ENCODE peak calls at places on chromosomes 13 and 19, in six cellular contexts. V, S, H, D, P and Z are unnamed samples.

GRCh38 chr19:49570138-49570856 is 10.1 kb downstream of the NOSIP start:
- DNase-seq in H (peak; percentile 42), S (peak; percentile 71), V (peak; percentile 86), P (no peak), D (peak; percentile 61), Z (no peak)

GRCh38 chr19:35177377-35178274 is 23.1 kb downstream of the FXYD5 start:
- DNase-seq in P (no peak), D (no peak), V (no peak), H (no peak), S (no peak), Z (no peak)

GRCh38 chr19:281992-282391 is 9.2 kb downstream of the PLPP2 start:
- DNase-seq in H (no peak), V (no peak), D (no peak), P (no peak), S (no peak), Z (no peak)

GRCh38 chr19:48443262-48443661 is 2.5 kb upstream of the GRWD1 start:
- DNase-seq in S (no peak), D (no peak), P (no peak), H (no peak), V (no peak), Z (no peak)

GRCh38 chr19:42303876-42304275 is 1.5 kb upstream of the PAFAH1B3 start:
- DNase-seq in V (no peak), S (no peak), P (no peak), H (no peak), D (no peak), Z (no peak)

GRCh38 chr19:58361900-58362271 is 665 bp downstream of the ZNF497 start:
- DNase-seq in P (no peak), S (no peak), V (peak; percentile 83), D (peak; percentile 47), H (peak; percentile 48), Z (no peak)

GRCh38 chr13:30832845-30833332 is 73.2 kb upstream of the MEDAG start:
- DNase-seq in S (peak; percentile 80), H (peak; percentile 21), D (peak; percentile 68), P (no peak), V (peak; percentile 82), Z (no peak)

GRCh38 chr13:22487932-22488331 is 692.8 kb upstream of the SGCG start:
- DNase-seq in V (no peak), P (no peak), D (no peak), H (no peak), S (no peak), Z (no peak)

GRCh38 chr13:103203750-103204330 is 137.6 kb upstream of the SLC10A2 start:
- DNase-seq in S (no peak), D (no peak), V (no peak), H (no peak), P (no peak), Z (no peak)

GRCh38 chr19:290539-291521 is at the start of gene PLPP2:
- DNase-seq in D (no peak), S (peak; percentile 35), H (no peak), P (no peak), V (peak; percentile 76), Z (no peak)

GRCh38 chr13:47858678-47859050 is 142.4 kb downstream of the SUCLA2 start:
- DNase-seq in V (no peak), D (peak; percentile 69), H (no peak), S (peak; percentile 72), P (no peak), Z (no peak)

GRCh38 chr13:24041822-24042221 is 118.7 kb upstream of the SPATA13 start:
- DNase-seq in H (no peak), D (no peak), P (no peak), S (no peak), V (no peak), Z (no peak)

GRCh38 chr13:74218291-74218690 is 84.1 kb upstream of the KLF12 start:
- DNase-seq in S (no peak), V (no peak), P (no peak), H (no peak), D (no peak), Z (no peak)

GRCh38 chr19:15396436-15396835 is 16.8 kb upstream of the AKAP8 start:
- DNase-seq in S (no peak), V (no peak), H (no peak), P (peak; percentile 26), D (no peak), Z (no peak)

GRCh38 chr13:21420706-21421105 is 38.4 kb downstream of the ZDHHC20 start:
- DNase-seq in H (no peak), S (peak; percentile 47), V (no peak), P (no peak), D (peak; percentile 37), Z (no peak)

GRCh38 chr19:22784051-22784450 is at the start of gene ZNF99:
- DNase-seq in D (no peak), V (no peak), S (no peak), P (peak; percentile 67), H (peak; percentile 85), Z (peak; percentile 78)

GRCh38 chr19:30799854-30800755 is 427.9 kb downstream of the ZNF536 start:
- DNase-seq in S (no peak), P (no peak), D (no peak), V (no peak), H (peak; percentile 33), Z (no peak)

GRCh38 chr19:19543640-19544039 is 5.6 kb downstream of the CILP2 start:
- DNase-seq in S (no peak), D (no peak), V (no peak), P (peak; percentile 57), H (no peak), Z (no peak)

GRCh38 chr13:111548301-111548700 is 227.9 kb downstream of the TEX29 start:
- DNase-seq in P (no peak), V (no peak), S (no peak), D (no peak), H (no peak), Z (peak; percentile 43)

GRCh38 chr19:34994643-34995471 is 5.3 kb upstream of the GRAMD1A start:
- DNase-seq in H (peak; percentile 59), S (no peak), V (no peak), D (no peak), P (no peak), Z (no peak)

GRCh38 chr19:1134431-1134830 is 30.6 kb downstream of the GPX4 start:
- DNase-seq in P (no peak), H (no peak), D (no peak), S (no peak), V (no peak), Z (no peak)

GRCh38 chr13:91576590-91576989 is 178.2 kb downstream of the GPC5 start:
- DNase-seq in P (no peak), S (no peak), V (no peak), H (no peak), D (no peak), Z (no peak)

GRCh38 chr13:71320452-71320851 is 546.6 kb downstream of the DACH1 start:
- DNase-seq in V (no peak), P (no peak), S (no peak), D (no peak), H (no peak), Z (no peak)

GRCh38 chr19:45177817-45178261 is at the start of gene TRAPPC6A:
- DNase-seq in H (no peak), P (no peak), S (peak; percentile 74), V (no peak), D (peak; percentile 62), Z (no peak)

DNA sequence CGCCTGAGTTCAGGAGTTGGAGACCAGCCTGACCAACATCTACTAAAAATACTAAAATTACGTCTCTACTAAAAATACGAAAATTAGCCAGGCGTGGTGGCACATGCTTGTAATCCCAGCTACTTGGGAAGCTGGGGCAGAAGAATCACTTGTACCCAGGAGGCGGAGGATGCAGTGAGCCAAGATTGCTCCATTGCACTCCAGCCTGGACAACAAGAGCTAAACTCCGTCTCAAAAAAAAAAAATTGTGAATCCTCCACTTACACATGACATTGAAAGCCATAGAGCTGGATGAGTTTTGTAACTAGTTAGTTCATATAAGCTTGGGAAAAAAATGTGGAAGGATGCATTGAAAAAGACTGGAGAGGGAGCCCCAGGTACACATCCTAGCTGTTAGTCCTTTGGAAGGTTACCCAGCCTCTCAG is 452 bp upstream of the PSMD8 start:
- DNase-seq in V (no peak), P (no peak), H (no peak), S (no peak), D (no peak), Z (no peak)
- H3K27ac ChIP-seq in V (peak overlapping the region; percentile 51), P (peak overlapping the region; percentile 86), H (peak overlapping the region; percentile 92), S (peak overlapping the region; percentile 74), D (peak overlapping the region; percentile 47), Z (peak overlapping the region; percentile 88)

GRCh38 chr13:76538004-76538403 is 348.2 kb downstream of the KCTD12 start:
- DNase-seq in D (no peak), V (no peak), P (no peak), S (no peak), H (no peak), Z (no peak)

DNA sequence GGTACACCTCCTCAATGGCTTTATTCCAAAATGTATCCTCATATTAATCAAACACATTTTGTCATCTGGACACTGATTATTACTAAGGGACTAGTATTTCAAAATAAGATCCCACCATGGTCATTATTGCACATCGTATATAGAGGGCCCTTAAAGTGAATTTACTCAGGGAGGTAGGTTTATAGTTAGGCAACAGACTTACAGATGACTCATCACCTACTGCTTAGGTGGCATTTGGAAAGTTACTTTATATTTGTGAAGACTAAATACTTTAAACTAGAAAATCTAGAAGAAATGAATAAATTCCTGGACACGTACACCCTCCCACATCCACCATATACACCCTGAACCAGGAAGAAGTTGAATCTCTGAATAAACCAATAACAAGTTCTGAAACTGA is 353.0 kb downstream of the KCTD12 start:
- DNase-seq in S (peak; percentile 9), P (no peak), V (no peak), D (no peak), H (no peak), Z (no peak)
- TF ChIP-seq CTCF in S (no peak), P (no peak), V (no peak), D (no peak), H (no peak), Z (no peak)

GRCh38 chr19:51259348-51260245 is 8.7 kb downstream of the SIGLECL1 start:
- DNase-seq in H (peak; percentile 12), D (no peak), P (no peak), V (peak; percentile 48), S (no peak), Z (no peak)

GRCh38 chr19:51258761-51259160 is 7.9 kb downstream of the SIGLECL1 start:
- DNase-seq in D (no peak), H (no peak), V (no peak), S (no peak), P (no peak), Z (no peak)

GRCh38 chr19:51256053-51256682 is 5.3 kb downstream of the SIGLECL1 start:
- DNase-seq in H (no peak), D (no peak), V (no peak), P (no peak), S (no peak), Z (no peak)

GRCh38 chr19:51257471-51257870 is 6.6 kb downstream of the SIGLECL1 start:
- DNase-seq in H (no peak), S (no peak), V (no peak), P (no peak), D (no peak), Z (no peak)

DNA sequence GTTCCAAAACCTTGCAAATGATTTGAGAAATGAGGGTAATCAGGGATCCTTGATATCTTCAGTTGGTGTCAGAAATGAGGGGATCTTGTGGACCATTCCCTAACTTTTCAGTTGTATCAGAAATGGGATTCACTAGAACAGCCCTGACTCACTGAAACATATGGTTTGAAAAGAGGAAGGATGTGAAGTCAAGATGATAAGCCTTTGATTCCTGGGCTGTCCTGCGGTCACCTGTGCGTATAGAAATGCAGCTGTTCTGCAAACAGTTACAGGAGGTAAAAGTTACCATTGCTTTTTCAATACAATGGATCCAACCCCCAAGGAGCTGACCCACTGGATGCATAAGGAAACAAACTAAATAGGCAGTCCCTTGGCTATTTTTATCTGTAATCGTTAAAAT is 7.3 kb downstream of the SIGLECL1 start:
- DNase-seq in P (no peak), D (no peak), V (no peak), H (no peak), S (no peak), Z (no peak)
- H3K4me3 ChIP-seq in P (no peak overlapping the region), D (no peak overlapping the region), V (no peak overlapping the region), H (no peak overlapping the region), S (no peak overlapping the region), Z (no peak overlapping the region)

GRCh38 chr13:28710161-28710560 is 8.6 kb downstream of the SLC46A3 start:
- DNase-seq in H (no peak), D (no peak), P (no peak), V (no peak), S (no peak), Z (no peak)
- H3K27ac ChIP-seq in H (no peak overlapping the region), D (no peak overlapping the region), P (no peak overlapping the region), V (no peak overlapping the region), S (no peak overlapping the region), Z (no peak overlapping the region)